ENCODE peak calls at places on chromosomes 4 and X, in six cellular contexts. D is Peyer's patch, T is GM10248, M is thoracic aorta, J is brain microvascular endothelial cell, G is tibial nerve. B is an unnamed sample.

GRCh38 chr4:159281781-159282180 is 178.9 kb downstream of the RAPGEF2 start:
- DNase-seq in G (no peak), J (no peak), T (no peak), D (no peak), M (no peak), B (no peak)

GRCh38 chrX:88135735-88136134 is 611.3 kb upstream of the CPXCR1 start:
- DNase-seq in M (no peak), D (no peak), G (no peak), T (no peak), J (no peak), B (no peak)

GRCh38 chrX:139113682-139114081 is 402.2 kb upstream of the FGF13 start:
- DNase-seq in D (no peak), M (no peak), T (no peak), J (no peak), G (no peak), B (no peak)

GRCh38 chr4:143184217-143184502 is 557 bp upstream of the USP38 start:
- DNase-seq in D (no peak), M (no peak), T (no peak), J (no peak), G (no peak), B (no peak)

GRCh38 chr4:53640576-53641459 is 49.5 kb upstream of the LNX1 start:
- DNase-seq in J (no peak), G (no peak), M (no peak), T (peak; percentile 20), D (no peak), B (no peak)

GRCh38 chr4:104571341-104571740 is 76.6 kb upstream of the CXXC4 start:
- DNase-seq in T (no peak), M (no peak), D (no peak), J (no peak), G (no peak), B (no peak)

GRCh38 chr4:40702800-40703151 is 47.0 kb upstream of the NSUN7 start:
- DNase-seq in T (no peak), G (no peak), J (no peak), M (no peak), D (no peak), B (no peak)

GRCh38 chr4:99833766-99834165 is 17.1 kb downstream of the DAPP1 start:
- DNase-seq in M (no peak), T (no peak), D (no peak), G (no peak), J (no peak), B (no peak)

GRCh38 chr4:74838746-74839370 is 44.5 kb upstream of the BTC start:
- DNase-seq in G (no peak), T (no peak), M (no peak), D (no peak), J (peak; percentile 9), B (no peak)

GRCh38 chr4:110005461-110006056 is 92.9 kb downstream of the EGF start:
- DNase-seq in J (peak; percentile 53), T (peak; percentile 71), G (peak; percentile 11), D (no peak), M (no peak), B (no peak)

GRCh38 chr4:40718571-40718970 is 31.2 kb upstream of the NSUN7 start:
- DNase-seq in T (no peak), G (no peak), J (no peak), D (peak; percentile 62), M (no peak), B (no peak)

GRCh38 chrX:110509778-110510510 is 151.3 kb downstream of the RTL9 start:
- DNase-seq in G (no peak), M (no peak), T (no peak), D (no peak), J (no peak), B (no peak)

GRCh38 chrX:26445288-26445687 is 229.3 kb downstream of the MAGEB5 start:
- DNase-seq in T (no peak), M (no peak), D (no peak), G (no peak), J (no peak), B (no peak)

GRCh38 chr4:2596153-2596552 is 59.7 kb downstream of the FAM193A start:
- DNase-seq in J (no peak), D (no peak), M (no peak), G (no peak), T (no peak), B (no peak)

GRCh38 chr4:170047774-170048354 is 21.7 kb upstream of the MFAP3L start:
- DNase-seq in D (peak; percentile 79), M (no peak), J (peak; percentile 56), T (peak; percentile 38), G (peak; percentile 65), B (peak; percentile 31)

GRCh38 chrX:25076941-25077500 is 61.3 kb upstream of the ARX start:
- DNase-seq in T (no peak), J (no peak), G (no peak), M (no peak), D (no peak), B (no peak)

GRCh38 chr4:151921811-151922210 is 161.0 kb upstream of the GATB start:
- DNase-seq in M (no peak), J (no peak), G (no peak), D (no peak), T (no peak), B (no peak)

GRCh38 chrX:77597090-77597489 is 149.9 kb downstream of the FGF16 start:
- DNase-seq in D (no peak), T (no peak), G (no peak), J (no peak), M (no peak), B (no peak)

GRCh38 chr4:184747034-184747830 is 13.3 kb upstream of the CENPU start:
- DNase-seq in T (no peak), M (no peak), G (peak; percentile 16), J (no peak), D (peak; percentile 76), B (no peak)

GRCh38 chr4:74293558-74293957 is 14.7 kb upstream of the EPGN start:
- DNase-seq in D (no peak), M (no peak), G (no peak), J (no peak), T (no peak), B (no peak)

GRCh38 chrX:1465261-1466231 is 12.8 kb upstream of the ASMTL start:
- DNase-seq in J (no peak), G (no peak), T (no peak), D (peak; percentile 47), M (no peak), B (peak; percentile 18)

GRCh38 chr4:3285558-3286334 is 7.1 kb upstream of the RGS12 start:
- DNase-seq in T (no peak), M (no peak), J (no peak), D (peak; percentile 80), G (no peak), B (no peak)

GRCh38 chr4:156019238-156019637 is 65.6 kb upstream of the CTSO start:
- DNase-seq in J (no peak), G (no peak), D (no peak), M (no peak), T (no peak), B (no peak)

GRCh38 chr4:181193162-181193930 is 1049.9 kb upstream of the TENM3 start:
- DNase-seq in M (no peak), T (no peak), D (no peak), G (no peak), J (no peak), B (no peak)

GRCh38 chrX:112841114-112841819 is 636 bp upstream of the AMOT start:
- DNase-seq in D (peak; percentile 92), T (peak; percentile 82), J (peak; percentile 72), G (peak; percentile 75), M (peak; percentile 15), B (peak; percentile 66)

GRCh38 chr4:8726344-8726851 is 133.8 kb downstream of the CPZ start:
- DNase-seq in M (no peak), T (no peak), J (no peak), D (peak; percentile 38), G (no peak), B (no peak)

GRCh38 chrX:11579856-11580595 is 85.7 kb downstream of the ARHGAP6 start:
- DNase-seq in D (no peak), M (no peak), G (no peak), J (no peak), T (no peak), B (no peak)

GRCh38 chrX:53211391-53211978 is 13.5 kb downstream of the KDM5C start:
- DNase-seq in M (no peak), G (no peak), J (no peak), D (no peak), T (no peak), B (no peak)

GRCh38 chrX:53716328-53717088 is 30.0 kb upstream of the HUWE1 start:
- DNase-seq in D (peak; percentile 70), M (no peak), T (no peak), G (no peak), J (no peak), B (peak; percentile 29)

GRCh38 chrX:41779058-41779564 is 55.1 kb downstream of the GPR82 start:
- DNase-seq in G (no peak), J (peak; percentile 59), T (no peak), D (no peak), M (no peak), B (no peak)

GRCh38 chr4:48126621-48127020 is 7.4 kb downstream of the TXK start:
- DNase-seq in J (no peak), D (no peak), T (no peak), M (no peak), G (no peak), B (no peak)

GRCh38 chr4:13821522-13821921 is 194.0 kb upstream of the BOD1L1 start:
- DNase-seq in M (no peak), J (no peak), T (no peak), D (no peak), G (no peak), B (no peak)
- TF ChIP-seq CTCF in M (no peak), J (peak; percentile 24), T (no peak), D (no peak), G (no peak), B (no peak)

GRCh38 chr4:82429728-82430192 is 502 bp downstream of the HNRNPDL start:
- DNase-seq in T (no peak), M (no peak), G (no peak), D (no peak), J (peak; percentile 13), B (no peak)
- TF ChIP-seq CTCF in T (no peak), M (no peak), G (no peak), D (no peak), J (no peak), B (peak; percentile 61)

GRCh38 chr4:1049591-1049905 is 38.1 kb downstream of the FGFRL1 start:
- DNase-seq in M (no peak), G (no peak), J (no peak), D (peak; percentile 49), T (no peak), B (peak; percentile 14)

GRCh38 chr4:1051472-1051871 is 40.0 kb downstream of the FGFRL1 start:
- DNase-seq in G (no peak), T (no peak), J (no peak), M (no peak), D (peak; percentile 28), B (peak; percentile 11)

GRCh38 chr4:1052231-1052671 is 40.8 kb downstream of the FGFRL1 start:
- DNase-seq in J (no peak), M (no peak), D (peak; percentile 29), T (no peak), G (no peak), B (no peak)

GRCh38 chr4:1048781-1049590 is 37.6 kb downstream of the FGFRL1 start:
- DNase-seq in T (no peak), M (no peak), D (peak; percentile 46), G (no peak), J (no peak), B (peak; percentile 10)

GRCh38 chr4:1050486-1051213 is 39.2 kb downstream of the FGFRL1 start:
- DNase-seq in T (no peak), M (no peak), G (no peak), J (no peak), D (peak; percentile 49), B (no peak)
- TF ChIP-seq CTCF in T (no peak), M (no peak), G (no peak), J (peak; percentile 70), D (no peak), B (no peak)

GRCh38 chr4:44760142-44760898 is 34.0 kb upstream of the GNPDA2 start:
- DNase-seq in G (no peak), D (no peak), M (no peak), T (peak; percentile 12), J (peak; percentile 7), B (no peak)
- TF ChIP-seq CTCF in G (peak; percentile 46), D (no peak), M (peak; percentile 48), T (peak; percentile 37), J (peak; percentile 32), B (peak; percentile 49)

B was measured in natural killer cell.